ENCODE peak calls at places on chromosomes 5 and 9, in ten cellular contexts. K is mesenchymal stem cell, I is NT2/D1, J is neuronal stem cell, B is adipocyte, R is pancreas, S is GM23248, W is heart right ventricle, H is iPS DF 6.9, M is osteoblast. T is an unnamed sample. For H3K4me1 and H3K9me3, the result is how much of the 10 kb centered on the place peaks cover.

GRCh38 chr9:138009016-138009415 is 131.4 kb downstream of the CACNA1B start:
- DNase-seq in I (no peak), K (no peak), W (no peak), S (no peak), J (no peak), M (no peak), R (no peak), H (no peak), B (no peak), T (no peak)

GRCh38 chr5:126868961-126869451 is 92.1 kb downstream of the LMNB1 start:
- DNase-seq in J (peak), R (no peak), M (peak), S (peak), H (no peak), W (peak), K (no peak), I (no peak), B (peak), T (no peak)

GRCh38 chr5:8729437-8729836 is 816.4 kb downstream of the SEMA5A start:
- DNase-seq in B (peak), R (no peak), K (peak), W (no peak), M (peak), S (peak), I (no peak), H (no peak), J (no peak), T (no peak)

GRCh38 chr5:176798094-176798876 is 12.1 kb upstream of the UNC5A start:
- DNase-seq in B (no peak), M (peak), R (no peak), I (no peak), S (no peak), K (no peak), J (no peak), W (no peak), H (no peak), T (no peak)

GRCh38 chr5:54257366-54258118 is 52.8 kb downstream of the ARL15 start:
- DNase-seq in M (no peak), W (no peak), S (peak), R (no peak), B (peak), K (no peak), J (no peak), I (no peak), H (no peak), T (no peak)

GRCh38 chr5:82312373-82312856 is 34.3 kb upstream of the RPS23 start:
- DNase-seq in R (no peak), B (peak), W (peak), K (peak), I (peak), M (peak), J (peak), S (peak), H (peak), T (no peak)

GRCh38 chr9:16925426-16925825 is 55.0 kb upstream of the BNC2 start:
- DNase-seq in B (peak), S (peak), H (no peak), R (no peak), M (no peak), K (peak), W (no peak), I (no peak), J (no peak), T (no peak)

GRCh38 chr5:36041537-36041845 is 25.2 kb downstream of the UGT3A2 start:
- DNase-seq in K (no peak), B (no peak), M (no peak), R (no peak), J (no peak), S (no peak), H (no peak), I (no peak), W (no peak), T (no peak)

GRCh38 chr9:69179037-69179436 is 5.0 kb downstream of the TJP2 start:
- DNase-seq in J (no peak), K (no peak), W (no peak), M (no peak), S (no peak), B (no peak), R (no peak), I (no peak), H (no peak), T (no peak)

GRCh38 chr9:22244141-22245011 is 202.2 kb upstream of the DMRTA1 start:
- DNase-seq in S (peak), I (peak), J (no peak), K (peak), B (peak), R (no peak), W (no peak), M (peak), H (no peak), T (no peak)

GRCh38 chr5:143889986-143890385 is 78.0 kb downstream of the HMHB1 start:
- DNase-seq in K (peak), M (no peak), I (no peak), S (peak), J (no peak), B (peak), R (no peak), H (no peak), W (no peak), T (no peak)

GRCh38 chr5:35938518-35939227 is at the start of gene CAPSL:
- DNase-seq in M (no peak), S (peak), B (peak), K (peak), R (peak), W (no peak), J (peak), I (peak), H (peak), T (no peak)

GRCh38 chr5:1639757-1640156 is 116.0 kb upstream of the LPCAT1 start:
- DNase-seq in M (no peak), J (no peak), H (no peak), B (no peak), I (no peak), S (no peak), K (no peak), W (no peak), R (no peak), T (no peak)

GRCh38 chr5:7714119-7714518 is 136.8 kb downstream of the CFAP90 start:
- DNase-seq in I (no peak), H (no peak), W (no peak), M (no peak), J (no peak), R (no peak), K (peak), B (no peak), S (peak), T (no peak)

DNA sequence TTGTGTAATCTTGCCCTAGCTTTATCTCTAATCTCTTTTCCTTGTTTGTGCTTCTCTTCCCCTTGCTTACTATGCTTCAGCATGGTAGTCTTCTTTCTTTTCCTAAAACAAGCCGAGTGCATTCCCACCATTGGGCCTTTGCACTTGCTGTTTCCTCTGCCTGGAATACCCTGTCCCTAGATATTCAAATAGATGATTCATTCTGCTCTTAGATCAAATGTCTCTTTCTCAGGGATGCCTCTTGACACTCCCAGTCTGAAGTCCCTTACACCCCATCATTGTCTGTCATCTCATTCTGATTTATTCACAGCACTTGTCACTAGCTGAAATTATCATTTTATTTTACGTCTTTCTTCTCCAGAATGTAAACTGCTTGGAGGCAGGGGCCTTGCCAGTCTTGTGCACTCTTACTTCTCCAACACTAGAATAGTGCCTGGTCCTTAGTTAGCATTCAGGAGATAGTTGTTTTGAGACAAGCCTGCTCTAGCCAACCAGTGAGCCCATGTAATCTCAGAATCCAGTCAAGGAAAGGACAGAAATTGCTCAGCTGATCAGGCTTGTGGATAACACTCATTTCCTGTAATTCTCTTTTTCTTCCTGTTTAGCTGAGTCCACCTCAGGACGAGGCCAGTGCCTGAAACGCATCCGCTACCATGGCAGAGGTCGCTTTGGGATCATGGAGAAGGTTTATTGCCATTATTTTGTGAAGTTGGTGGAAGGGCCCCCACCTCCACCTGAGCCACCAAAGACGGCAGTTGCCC is 25.4 kb downstream of the MRPL22 start:
- DNase-seq in S (no peak), B (no peak), H (no peak), R (no peak), I (no peak), K (no peak), W (no peak), J (no peak), M (no peak), T (no peak)
- H3K4me3 ChIP-seq in S (no peak), B (no peak), H (no peak), R (no peak), I (no peak), K (no peak), W (peak), J (no peak), M (no peak), T (no peak)

GRCh38 chr5:150612905-150613670 is 27.4 kb upstream of the SYNPO start:
- DNase-seq in H (no peak), R (peak), K (no peak), W (no peak), J (no peak), B (no peak), I (no peak), M (peak), S (no peak), T (no peak)
- H3K4me1 ChIP-seq in H (under half), R (half or more), K (under half), W (half or more), J (under half), B (under half), I (under half), M (under half), S (under half), T (under half)

GRCh38 chr5:133853972-133854371 is 114.5 kb downstream of the C5orf15 start:
- DNase-seq in K (no peak), H (no peak), I (no peak), S (no peak), M (no peak), W (no peak), R (no peak), J (no peak), B (no peak), T (no peak)
- H3K9me3 ChIP-seq in K (under half), H (under half), I (under half), S (under half), M (under half), W (under half), R (under half), J (under half), B (under half), T (under half)

DNA sequence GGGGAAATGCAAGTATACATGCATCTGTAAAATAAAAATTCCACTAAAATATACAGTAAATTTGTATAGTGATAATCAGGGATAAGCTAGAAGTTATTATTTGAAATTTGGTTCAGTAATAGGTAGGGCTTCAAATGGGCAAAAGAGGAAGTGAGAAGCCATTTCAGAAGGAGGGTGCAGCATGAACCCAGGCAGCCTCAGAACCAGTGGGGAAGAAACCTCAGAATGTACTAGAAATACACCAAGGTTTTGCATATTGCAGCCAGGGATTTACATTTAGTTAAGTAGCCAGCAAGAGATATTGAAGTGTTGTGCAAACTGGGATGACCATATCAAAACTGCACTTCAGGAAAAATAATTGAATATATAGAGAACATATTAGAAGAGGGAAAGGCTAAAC is 335.9 kb downstream of the ZNF608 start:
- DNase-seq in B (no peak), K (no peak), H (no peak), R (no peak), W (no peak), I (no peak), M (no peak), J (no peak), S (no peak), T (no peak)
- H3K4me3 ChIP-seq in B (no peak), K (no peak), H (no peak), R (no peak), W (no peak), I (no peak), M (no peak), J (no peak), S (no peak), T (no peak)

DNA sequence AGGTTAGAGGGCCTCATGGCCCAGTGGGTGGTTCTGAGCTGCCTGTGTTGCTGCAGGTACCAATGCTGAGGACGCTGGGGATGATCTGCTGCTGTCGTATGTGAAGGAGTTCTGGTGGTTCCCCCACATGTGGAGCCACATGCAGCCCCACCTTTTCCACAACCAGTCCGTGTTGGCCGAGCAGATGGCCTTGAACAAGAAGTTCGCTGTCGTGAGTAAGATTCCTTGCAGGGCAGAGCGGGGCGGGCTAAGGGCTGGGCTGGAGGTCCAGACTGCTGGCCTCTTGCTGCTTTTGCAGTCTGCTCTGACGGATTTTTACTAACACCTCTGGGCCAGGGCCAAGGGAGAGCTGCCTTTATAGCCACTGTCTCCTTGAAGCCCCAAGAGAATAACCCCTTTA is 26.9 kb downstream of the NDST1 start:
- DNase-seq in K (no peak), R (no peak), W (no peak), B (no peak), I (no peak), H (no peak), M (no peak), S (no peak), J (no peak), T (no peak)
- H3K4me1 ChIP-seq in K (under half), R (under half), W (under half), B (under half), I (under half), H (under half), M (under half), S (under half), J (under half), T (under half)

GRCh38 chr5:150931368-150931965 is 26.7 kb upstream of the ZNF300 start:
- DNase-seq in H (no peak), J (no peak), K (peak), S (no peak), I (no peak), M (no peak), W (no peak), B (no peak), R (no peak), T (no peak)
- H3K9me3 ChIP-seq in H (under half), J (under half), K (half or more), S (under half), I (half or more), M (under half), W (half or more), B (half or more), R (under half), T (under half)

GRCh38 chr9:84670106-84670800 is 724 bp downstream of the NTRK2 start:
- DNase-seq in J (peak), M (peak), W (peak), S (peak), I (no peak), K (peak), R (peak), H (no peak), B (peak), T (no peak)
- H3K4me3 ChIP-seq in J (peak), M (no peak), W (peak), S (peak), I (peak), K (no peak), R (peak), H (peak), B (peak), T (peak)

DNA sequence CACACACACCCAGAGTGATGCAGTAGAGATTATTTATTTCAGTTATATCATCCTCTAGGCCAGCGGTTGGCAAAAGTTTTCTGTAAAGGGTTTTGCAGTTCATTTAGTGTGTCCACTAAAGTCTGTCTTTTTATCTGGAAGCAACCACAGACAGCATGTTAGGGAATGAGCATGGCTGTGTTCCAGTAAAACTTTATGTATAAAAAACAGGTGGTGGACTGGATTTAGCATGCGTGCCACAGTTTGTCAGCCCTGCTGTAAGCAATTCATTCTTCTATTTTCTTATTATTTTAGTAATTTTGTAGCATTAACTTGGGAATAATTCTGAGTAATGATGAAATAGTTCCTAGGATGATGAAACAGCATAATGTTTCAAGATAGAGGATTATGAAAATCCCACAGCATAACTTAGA is 51.7 kb downstream of the CCNH start:
- DNase-seq in I (no peak), K (peak), M (no peak), S (peak), W (no peak), B (peak), J (no peak), H (no peak), R (no peak), T (no peak)
- H3K4me1 ChIP-seq in I (under half), K (under half), M (under half), S (under half), W (under half), B (under half), J (under half), H (under half), R (under half), T (under half)

GRCh38 chr9:1554123-1555045 is 460.8 kb upstream of the SMARCA2 start:
- DNase-seq in H (no peak), S (no peak), B (no peak), J (no peak), K (no peak), R (no peak), W (no peak), M (no peak), I (no peak), T (no peak)
- H3K9me3 ChIP-seq in H (under half), S (under half), B (under half), J (under half), K (under half), R (under half), W (under half), M (under half), I (under half), T (under half)